ENCODE peak calls at places on chromosomes 2 and 18, in eight cellular contexts. One of them, this sample, is unnamed.

GRCh38 chr2:19219060-19219459 is 139.4 kb downstream of the OSR1 start:
- DNase-seq in colonic mucosa: no peak
- DNase-seq in glomerular endothelial cell: no peak
- DNase-seq in HCT116: no peak
- DNase-seq in Kasumi-1: no peak
- DNase-seq in lung: no peak
- DNase-seq in GDM1: no peak
- DNase-seq in small intestine: no peak
- DNase-seq in this sample: no peak

GRCh38 chr18:3117493-3118192 is 102.1 kb downstream of the MYOM1 start:
- DNase-seq in HCT116: no peak
- DNase-seq in small intestine: no peak
- DNase-seq in lung: no peak
- DNase-seq in GDM1: no peak
- DNase-seq in colonic mucosa: no peak
- DNase-seq in Kasumi-1: no peak
- DNase-seq in glomerular endothelial cell: no peak
- DNase-seq in this sample: no peak

GRCh38 chr2:133972786-133973185 is 281.1 kb upstream of the MGAT5 start:
- DNase-seq in Kasumi-1: no peak
- DNase-seq in GDM1: no peak
- DNase-seq in colonic mucosa: no peak
- DNase-seq in lung: no peak
- DNase-seq in glomerular endothelial cell: no peak
- DNase-seq in small intestine: no peak
- DNase-seq in HCT116: no peak
- DNase-seq in this sample: no peak

GRCh38 chr2:154392256-154392655 is 306.2 kb upstream of the KCNJ3 start:
- DNase-seq in colonic mucosa: no peak
- DNase-seq in GDM1: no peak
- DNase-seq in small intestine: no peak
- DNase-seq in HCT116: no peak
- DNase-seq in glomerular endothelial cell: no peak
- DNase-seq in lung: no peak
- DNase-seq in Kasumi-1: no peak
- DNase-seq in this sample: no peak

GRCh38 chr2:48841126-48841525 is 85.6 kb upstream of the LHCGR start:
- DNase-seq in Kasumi-1: no peak
- DNase-seq in HCT116: no peak
- DNase-seq in colonic mucosa: no peak
- DNase-seq in lung: no peak
- DNase-seq in GDM1: no peak
- DNase-seq in glomerular endothelial cell: no peak
- DNase-seq in small intestine: no peak
- DNase-seq in this sample: no peak

GRCh38 chr2:158745067-158745865 is 49.9 kb upstream of the DAPL1 start:
- DNase-seq in colonic mucosa: peak; percentile 46
- DNase-seq in GDM1: no peak
- DNase-seq in lung: no peak
- DNase-seq in Kasumi-1: peak; percentile 86
- DNase-seq in small intestine: peak; percentile 55
- DNase-seq in glomerular endothelial cell: peak; percentile 42
- DNase-seq in HCT116: peak; percentile 35
- DNase-seq in this sample: peak; percentile 51

GRCh38 chr2:62586981-62587380 is 81.0 kb upstream of the TMEM17 start:
- DNase-seq in glomerular endothelial cell: no peak
- DNase-seq in lung: no peak
- DNase-seq in colonic mucosa: no peak
- DNase-seq in HCT116: no peak
- DNase-seq in small intestine: no peak
- DNase-seq in GDM1: peak; percentile 64
- DNase-seq in Kasumi-1: no peak
- DNase-seq in this sample: no peak

GRCh38 chr2:71603311-71603794 is 150.0 kb downstream of the DYSF start:
- DNase-seq in GDM1: no peak
- DNase-seq in glomerular endothelial cell: no peak
- DNase-seq in Kasumi-1: peak; percentile 12
- DNase-seq in small intestine: no peak
- DNase-seq in HCT116: no peak
- DNase-seq in colonic mucosa: no peak
- DNase-seq in lung: no peak
- DNase-seq in this sample: no peak

GRCh38 chr2:143148757-143149156 is 19.5 kb downstream of the ARHGAP15 start:
- DNase-seq in glomerular endothelial cell: no peak
- DNase-seq in Kasumi-1: no peak
- DNase-seq in small intestine: no peak
- DNase-seq in HCT116: no peak
- DNase-seq in colonic mucosa: no peak
- DNase-seq in lung: no peak
- DNase-seq in GDM1: no peak
- DNase-seq in this sample: no peak

GRCh38 chr2:112257575-112257974 is 2.7 kb upstream of the ZC3H8 start:
- DNase-seq in colonic mucosa: no peak
- DNase-seq in HCT116: no peak
- DNase-seq in GDM1: no peak
- DNase-seq in Kasumi-1: no peak
- DNase-seq in small intestine: no peak
- DNase-seq in lung: no peak
- DNase-seq in glomerular endothelial cell: no peak
- DNase-seq in this sample: no peak

This sample was measured in Calu3.